ENCODE peak calls at places on chromosomes 16 and 17, in seven cellular contexts. O is hypothalamus; B is Kasumi-1; F is left ventricle myocardium inferior; X is activated T-helper 1 cell treated with Interleukin-2 at 50 U/mL for 16 hours; V is stimulated activated effector memory CD8-positive, alpha-beta T cell treated with anti-CD3 and anti-CD28 coated beads, Interleukin-12 subunit alpha, Interleukin-12 subunit beta, amount 100 ng/mL, for 72 hours; M is astrocyte. S is an unnamed sample.
A peak's percentile ranks its signal among the peaks of the same experiment; 100 is the strongest.

GRCh38 chr16:75491876-75492275 is 3.4 kb downstream of the CHST6 start:
- DNase-seq in O (peak; percentile 44), B (no peak), F (no peak), X (no peak), V (no peak), M (no peak), S (peak; percentile 42)

GRCh38 chr17:80539022-80539421 is 5.6 kb upstream of the RPTOR start:
- DNase-seq in O (no peak), B (peak; percentile 88), F (no peak), X (no peak), V (no peak), M (no peak), S (no peak)

GRCh38 chr17:49861150-49861884 is 13.4 kb upstream of the TAC4 start:
- DNase-seq in O (no peak), B (peak; percentile 75), F (no peak), X (peak; percentile 33), V (peak; percentile 16), M (no peak), S (peak; percentile 75)

GRCh38 chr17:34167359-34167758 is 87.7 kb upstream of the CCL2 start:
- DNase-seq in O (no peak), B (no peak), F (no peak), X (no peak), V (no peak), M (no peak), S (no peak)

GRCh38 chr16:24986512-24987303 is 28.5 kb downstream of the ARHGAP17 start:
- DNase-seq in O (no peak), B (no peak), F (peak; percentile 52), X (no peak), V (no peak), M (peak; percentile 89), S (no peak)

GRCh38 chr17:2243953-2244352 is 59.6 kb downstream of the SMG6 start:
- DNase-seq in O (no peak), B (no peak), F (no peak), X (no peak), V (no peak), M (no peak), S (no peak)

GRCh38 chr16:11085025-11085485 is 140.7 kb downstream of the CLEC16A start:
- DNase-seq in O (no peak), B (no peak), F (no peak), X (no peak), V (no peak), M (peak; percentile 67), S (no peak)

GRCh38 chr17:75133001-75133400 is 1.5 kb upstream of the NT5C start:
- DNase-seq in O (no peak), B (no peak), F (no peak), X (no peak), V (no peak), M (no peak), S (no peak)

GRCh38 chr17:75649687-75650086 is 16.5 kb downstream of the SMIM5 start:
- DNase-seq in O (no peak), B (no peak), F (no peak), X (no peak), V (no peak), M (no peak), S (no peak)

GRCh38 chr17:79612468-79613194 is 1.8 kb upstream of the RBFOX3 start:
- DNase-seq in O (peak; percentile 32), B (peak; percentile 26), F (no peak), X (no peak), V (peak; percentile 42), M (no peak), S (peak; percentile 64)

GRCh38 chr17:58121925-58122324 is 26.3 kb upstream of the OR4D1 start:
- DNase-seq in O (no peak), B (peak; percentile 72), F (no peak), X (no peak), V (no peak), M (peak; percentile 12), S (peak; percentile 52)

GRCh38 chr16:46947900-46948547 is 25.4 kb downstream of the DNAJA2 start:
- DNase-seq in O (no peak), B (peak; percentile 100), F (no peak), X (no peak), V (no peak), M (peak; percentile 4), S (peak; percentile 53)

GRCh38 chr16:86879268-86879667 is 300.9 kb downstream of the FOXL1 start:
- DNase-seq in O (no peak), B (no peak), F (no peak), X (no peak), V (no peak), M (no peak), S (no peak)

GRCh38 chr16:4537376-4538066 is 1.1 kb downstream of the CDIP1 start:
- DNase-seq in O (no peak), B (no peak), F (peak; percentile 28), X (no peak), V (no peak), M (no peak), S (no peak)

GRCh38 chr16:86929149-86929871 is 351.0 kb downstream of the FOXL1 start:
- DNase-seq in O (no peak), B (no peak), F (peak; percentile 45), X (no peak), V (no peak), M (peak; percentile 97), S (no peak)

GRCh38 chr16:80804061-80804450 is 342 bp downstream of the CDYL2 start:
- DNase-seq in O (peak; percentile 43), B (peak; percentile 30), F (peak; percentile 43), X (peak; percentile 43), V (peak; percentile 26), M (peak; percentile 59), S (peak; percentile 52)

S was measured in SW480.